ENCODE peak calls at places on chromosome 6, in ten cellular contexts. J is lung; I is non-pigmented ciliary epithelial cell; S is RWPE1; R is upper lobe of right lung; F is naive thymus-derived CD4-positive, alpha-beta T cell; G is amygdala; N is body of pancreas; D is prostate gland; V is iPS-NIHi11. Q is an unnamed sample.
A peak's percentile ranks its signal among the peaks of the same experiment; 100 is the strongest.

GRCh38 chr6:3888153-3888957 is 39.2 kb downstream of the FAM50B start:
- DNase-seq in J (no peak), I (no peak), S (no peak), R (no peak), F (no peak), G (no peak), N (no peak), D (peak; percentile 23), V (no peak), Q (no peak)

GRCh38 chr6:3311798-3312197 is 53.1 kb downstream of the PSMG4 start:
- DNase-seq in J (no peak), I (no peak), S (no peak), R (no peak), F (no peak), G (no peak), N (no peak), D (no peak), V (no peak), Q (no peak)

GRCh38 chr6:30360139-30360538 is 15.2 kb downstream of the RPP21 start:
- DNase-seq in J (no peak), I (no peak), S (no peak), R (no peak), F (no peak), G (no peak), N (no peak), D (no peak), V (no peak), Q (no peak)

GRCh38 chr6:7042654-7043545 is 64.9 kb upstream of the RREB1 start:
- DNase-seq in J (no peak), I (no peak), S (no peak), R (no peak), F (no peak), G (no peak), N (no peak), D (no peak), V (no peak), Q (no peak)

GRCh38 chr6:142871910-142872331 is 73.1 kb downstream of the HIVEP2 start:
- DNase-seq in J (no peak), I (peak; percentile 89), S (peak; percentile 31), R (no peak), F (peak; percentile 74), G (no peak), N (peak; percentile 27), D (peak; percentile 29), V (no peak), Q (peak; percentile 94)

GRCh38 chr6:3005077-3005476 is 5.4 kb downstream of the NQO2 start:
- DNase-seq in J (no peak), I (no peak), S (no peak), R (no peak), F (no peak), G (no peak), N (no peak), D (no peak), V (no peak), Q (no peak)

GRCh38 chr6:17470953-17471335 is 77.5 kb downstream of the CAP2 start:
- DNase-seq in J (no peak), I (no peak), S (no peak), R (no peak), F (no peak), G (no peak), N (no peak), D (peak; percentile 35), V (no peak), Q (no peak)

GRCh38 chr6:5529733-5530132 is 268.4 kb downstream of the FARS2 start:
- DNase-seq in J (no peak), I (no peak), S (no peak), R (no peak), F (no peak), G (no peak), N (no peak), D (no peak), V (no peak), Q (no peak)

GRCh38 chr6:5466459-5466858 is 205.1 kb downstream of the FARS2 start:
- DNase-seq in J (no peak), I (peak; percentile 28), S (no peak), R (no peak), F (no peak), G (no peak), N (no peak), D (no peak), V (no peak), Q (peak; percentile 78)

GRCh38 chr6:129486333-129486732 is 223.6 kb downstream of the ARHGAP18 start:
- DNase-seq in J (no peak), I (no peak), S (no peak), R (no peak), F (no peak), G (no peak), N (no peak), D (no peak), V (no peak), Q (no peak)

GRCh38 chr6:133208183-133208755 is 32.9 kb upstream of the EYA4 start:
- DNase-seq in J (no peak), I (no peak), S (no peak), R (no peak), F (no peak), G (no peak), N (no peak), D (no peak), V (no peak), Q (peak; percentile 10)

GRCh38 chr6:125197795-125198269 is 44.3 kb downstream of the TPD52L1 start:
- DNase-seq in J (peak; percentile 81), I (no peak), S (peak; percentile 53), R (peak; percentile 68), F (no peak), G (no peak), N (peak; percentile 87), D (peak; percentile 59), V (peak; percentile 31), Q (peak; percentile 18)

GRCh38 chr6:116268589-116269293 is 11.0 kb downstream of the TSPYL1 start:
- DNase-seq in J (no peak), I (peak; percentile 60), S (peak; percentile 68), R (no peak), F (peak; percentile 54), G (no peak), N (no peak), D (no peak), V (peak; percentile 58), Q (peak; percentile 92)

GRCh38 chr6:11931296-11932035 is 80.6 kb upstream of the HIVEP1 start:
- DNase-seq in J (no peak), I (no peak), S (no peak), R (no peak), F (no peak), G (no peak), N (no peak), D (no peak), V (no peak), Q (no peak)

GRCh38 chr6:168968228-168968627 is 285.4 kb downstream of the THBS2 start:
- DNase-seq in J (no peak), I (peak; percentile 91), S (peak; percentile 35), R (no peak), F (no peak), G (no peak), N (no peak), D (no peak), V (no peak), Q (peak; percentile 92)

GRCh38 chr6:143332153-143332845 is 118.2 kb downstream of the ADAT2 start:
- DNase-seq in J (no peak), I (no peak), S (no peak), R (no peak), F (no peak), G (no peak), N (no peak), D (no peak), V (no peak), Q (no peak)

GRCh38 chr6:33082702-33083101 is 6.9 kb downstream of the HLA-DPB1 start:
- DNase-seq in J (no peak), I (no peak), S (no peak), R (peak; percentile 71), F (no peak), G (no peak), N (peak; percentile 29), D (no peak), V (peak; percentile 63), Q (peak; percentile 36)

GRCh38 chr6:56770011-56770520 is 127.4 kb upstream of the DST start:
- DNase-seq in J (no peak), I (no peak), S (no peak), R (no peak), F (no peak), G (no peak), N (no peak), D (no peak), V (no peak), Q (no peak)

GRCh38 chr6:35317483-35318199 is 20.0 kb downstream of the DEF6 start:
- DNase-seq in J (no peak), I (no peak), S (no peak), R (no peak), F (no peak), G (no peak), N (no peak), D (no peak), V (no peak), Q (peak; percentile 53)

GRCh38 chr6:139262519-139263300 is 29.1 kb downstream of the TXLNB start:
- DNase-seq in J (no peak), I (no peak), S (no peak), R (no peak), F (peak; percentile 34), G (no peak), N (no peak), D (no peak), V (no peak), Q (peak; percentile 34)

GRCh38 chr6:117530467-117531242 is 48.2 kb downstream of the DCBLD1 start:
- DNase-seq in J (no peak), I (no peak), S (no peak), R (no peak), F (no peak), G (no peak), N (no peak), D (no peak), V (no peak), Q (no peak)

GRCh38 chr6:42316390-42316970 is 98.8 kb upstream of the MRPS10 start:
- DNase-seq in J (peak; percentile 46), I (peak; percentile 45), S (no peak), R (no peak), F (no peak), G (no peak), N (no peak), D (no peak), V (no peak), Q (peak; percentile 76)

GRCh38 chr6:76984572-76984971 is 478.7 kb downstream of the HTR1B start:
- DNase-seq in J (no peak), I (no peak), S (peak; percentile 31), R (no peak), F (no peak), G (no peak), N (no peak), D (no peak), V (no peak), Q (peak; percentile 49)

GRCh38 chr6:4085329-4085695 is 6.4 kb upstream of the FAM217A start:
- DNase-seq in J (no peak), I (peak; percentile 22), S (peak; percentile 8), R (no peak), F (no peak), G (no peak), N (no peak), D (no peak), V (no peak), Q (peak; percentile 83)

GRCh38 chr6:119148102-119148824 is 69.8 kb upstream of the FAM184A start:
- DNase-seq in J (no peak), I (peak; percentile 61), S (peak; percentile 68), R (no peak), F (no peak), G (no peak), N (peak; percentile 57), D (peak; percentile 31), V (peak; percentile 70), Q (peak; percentile 68)

GRCh38 chr6:148345176-148345575 is 2.5 kb downstream of the SASH1 start:
- DNase-seq in J (peak; percentile 32), I (no peak), S (no peak), R (no peak), F (no peak), G (no peak), N (no peak), D (peak; percentile 55), V (no peak), Q (no peak)

GRCh38 chr6:43724914-43725642 is 37.5 kb upstream of the MRPS18A start:
- DNase-seq in J (peak; percentile 93), I (peak; percentile 36), S (peak; percentile 93), R (peak; percentile 96), F (peak; percentile 68), G (no peak), N (peak; percentile 29), D (peak; percentile 91), V (peak; percentile 56), Q (peak; percentile 78)

GRCh38 chr6:27091661-27092315 is 155.7 kb upstream of the PRSS16 start:
- DNase-seq in J (no peak), I (peak; percentile 91), S (peak; percentile 77), R (no peak), F (no peak), G (no peak), N (no peak), D (no peak), V (peak; percentile 69), Q (peak; percentile 95)